ENCODE peak calls at places on chromosomes 11 and 22, in six cellular contexts. U is HFFc6, M is foreskin keratinocyte, W is smooth muscle cell of the brain vasculature, V is cardiac fibroblast, I is HFF-Myc. B is an unnamed sample.

GRCh38 chr11:69044111-69045013 is 4.4 kb upstream of the TPCN2 start:
- DNase-seq in U (peak; percentile 85), M (peak; percentile 23), W (peak; percentile 45), V (peak; percentile 69), I (peak; percentile 80), B (peak; percentile 69)

GRCh38 chr22:50399751-50400331 is 56.7 kb downstream of the PPP6R2 start:
- DNase-seq in U (peak; percentile 6), M (no peak), W (peak; percentile 7), V (peak; percentile 22), I (no peak), B (peak; percentile 86)

GRCh38 chr22:45242778-45243191 is 2.1 kb upstream of the KIAA0930 start:
- DNase-seq in U (no peak), M (no peak), W (no peak), V (peak; percentile 50), I (no peak), B (no peak)

GRCh38 chr11:128877726-128878125 is 10.6 kb upstream of the KCNJ1 start:
- DNase-seq in U (no peak), M (no peak), W (no peak), V (no peak), I (no peak), B (no peak)

GRCh38 chr11:61994981-61995380 is 27.5 kb upstream of the FTH1 start:
- DNase-seq in U (no peak), M (no peak), W (no peak), V (no peak), I (no peak), B (no peak)

GRCh38 chr11:74391193-74391592 is 7.0 kb downstream of the PGM2L1 start:
- DNase-seq in U (no peak), M (no peak), W (no peak), V (no peak), I (no peak), B (no peak)

GRCh38 chr11:10728779-10729472 is 22.1 kb upstream of the CTR9 start:
- DNase-seq in U (peak; percentile 38), M (no peak), W (no peak), V (no peak), I (no peak), B (peak; percentile 73)

GRCh38 chr11:124722176-124722575 is 17.6 kb upstream of the NRGN start:
- DNase-seq in U (no peak), M (no peak), W (no peak), V (no peak), I (no peak), B (no peak)

GRCh38 chr11:35359321-35360058 is 59.9 kb downstream of the SLC1A2 start:
- DNase-seq in U (no peak), M (no peak), W (no peak), V (no peak), I (no peak), B (no peak)

GRCh38 chr22:31538815-31539214 is 42.5 kb downstream of the SFI1 start:
- DNase-seq in U (no peak), M (no peak), W (no peak), V (no peak), I (no peak), B (no peak)

GRCh38 chr22:42179616-42180015 is 49.0 kb upstream of the CYP2D6 start:
- DNase-seq in U (peak; percentile 86), M (no peak), W (peak; percentile 17), V (peak; percentile 68), I (peak; percentile 82), B (no peak)

GRCh38 chr11:69614085-69614484 is 26.9 kb upstream of the CCND1 start:
- DNase-seq in U (no peak), M (no peak), W (no peak), V (no peak), I (no peak), B (no peak)

GRCh38 chr11:120682866-120683265 is 171.3 kb downstream of the GRIK4 start:
- DNase-seq in U (peak; percentile 81), M (no peak), W (no peak), V (peak; percentile 39), I (no peak), B (no peak)

GRCh38 chr11:71977743-71978418 is 20.8 kb upstream of the IL18BP start:
- DNase-seq in U (peak; percentile 54), M (no peak), W (no peak), V (peak; percentile 68), I (no peak), B (peak; percentile 62)

GRCh38 chr11:57626895-57627294 is 22.8 kb downstream of the YPEL4 start:
- DNase-seq in U (no peak), M (no peak), W (no peak), V (no peak), I (no peak), B (no peak)

GRCh38 chr22:50473088-50473487 is 1.7 kb downstream of the SBF1 start:
- DNase-seq in U (no peak), M (no peak), W (no peak), V (no peak), I (no peak), B (no peak)

GRCh38 chr11:130427581-130428211 is 713 bp downstream of the ADAMTS8 start:
- DNase-seq in U (no peak), M (no peak), W (no peak), V (no peak), I (no peak), B (peak; percentile 51)

GRCh38 chr11:93020248-93021088 is 51.0 kb downstream of the MTNR1B start:
- DNase-seq in U (peak; percentile 54), M (peak; percentile 96), W (no peak), V (peak; percentile 81), I (peak; percentile 61), B (no peak)

GRCh38 chr11:64267207-64267945 is 16.0 kb downstream of the PLCB3 start:
- DNase-seq in U (no peak), M (no peak), W (no peak), V (no peak), I (no peak), B (no peak)

GRCh38 chr22:39267966-39268365 is 23.2 kb upstream of the PDGFB start:
- DNase-seq in U (no peak), M (no peak), W (no peak), V (no peak), I (no peak), B (no peak)

GRCh38 chr11:134098566-134099184 is 29.8 kb downstream of the JAM3 start:
- DNase-seq in U (no peak), M (no peak), W (no peak), V (no peak), I (no peak), B (peak; percentile 37)

GRCh38 chr22:20146777-20147176 is 4.1 kb downstream of the CCDC188 start:
- DNase-seq in U (no peak), M (no peak), W (no peak), V (no peak), I (no peak), B (no peak)

GRCh38 chr11:38330578-38330977 is 1732.5 kb upstream of the RAG2 start:
- DNase-seq in U (no peak), M (no peak), W (no peak), V (no peak), I (no peak), B (no peak)

GRCh38 chr11:104254347-104254746 is 90.4 kb upstream of the PDGFD start:
- DNase-seq in U (no peak), M (no peak), W (no peak), V (peak; percentile 44), I (peak; percentile 7), B (peak; percentile 82)

GRCh38 chr22:32579533-32580220 is 105.1 kb downstream of the FBXO7 start:
- DNase-seq in U (peak; percentile 73), M (no peak), W (no peak), V (no peak), I (no peak), B (no peak)

GRCh38 chr11:112610996-112611795 is 350.0 kb upstream of the NCAM1 start:
- DNase-seq in U (no peak), M (no peak), W (no peak), V (peak; percentile 29), I (no peak), B (no peak)

GRCh38 chr11:72012897-72013721 is 14.4 kb downstream of the IL18BP start:
- DNase-seq in U (no peak), M (peak; percentile 60), W (no peak), V (peak; percentile 80), I (no peak), B (peak; percentile 72)

GRCh38 chr11:639324-639977 is 2.4 kb downstream of the DRD4 start:
- DNase-seq in U (no peak), M (no peak), W (no peak), V (no peak), I (no peak), B (no peak)

GRCh38 chr22:49671331-49672012 is 156.2 kb downstream of the BRD1 start:
- DNase-seq in U (no peak), M (no peak), W (no peak), V (no peak), I (no peak), B (no peak)

GRCh38 chr22:24694971-24695928 is 79.3 kb downstream of the PIWIL3 start:
- DNase-seq in U (no peak), M (no peak), W (no peak), V (no peak), I (no peak), B (no peak)

GRCh38 chr22:33024626-33025025 is 33.6 kb downstream of the SYN3 start:
- DNase-seq in U (no peak), M (no peak), W (no peak), V (no peak), I (no peak), B (no peak)

GRCh38 chr11:115226556-115226955 is 277.7 kb downstream of the CADM1 start:
- DNase-seq in U (no peak), M (peak; percentile 54), W (peak; percentile 57), V (peak; percentile 84), I (peak; percentile 10), B (peak; percentile 42)

GRCh38 chr22:32469799-32470212 is 4.8 kb upstream of the FBXO7 start:
- DNase-seq in U (peak; percentile 86), M (no peak), W (no peak), V (peak; percentile 76), I (peak; percentile 86), B (no peak)

GRCh38 chr22:29478326-29479276 is 1.4 kb upstream of the NEFH start:
- DNase-seq in U (no peak), M (no peak), W (no peak), V (peak; percentile 13), I (no peak), B (peak; percentile 74)

GRCh38 chr11:72430743-72431570 is 3.4 kb downstream of the CLPB start:
- DNase-seq in U (peak; percentile 41), M (no peak), W (no peak), V (peak; percentile 70), I (no peak), B (peak; percentile 74)

GRCh38 chr11:27041141-27041869 is 690 bp downstream of the BBOX1 start:
- DNase-seq in U (no peak), M (no peak), W (no peak), V (peak; percentile 14), I (no peak), B (no peak)

GRCh38 chr11:8070417-8071101 is 10.5 kb upstream of the TUB start:
- DNase-seq in U (peak; percentile 36), M (no peak), W (no peak), V (peak; percentile 59), I (no peak), B (peak; percentile 66)

B was measured in iPS-NIHi11.